ENCODE peak calls at places on chromosomes 16 and 17, in six cellular contexts. X is A549, D is H1, G is neural crest cell, P is endothelial cell, A is astrocyte of the spinal cord. Z is an unnamed sample.

GRCh38 chr16:12522334-12522733 is 281.4 kb downstream of the CPPED1 start:
- DNase-seq in D (no peak), A (no peak), X (no peak), P (no peak), G (no peak), Z (no peak)

GRCh38 chr17:17227608-17228520 is 9.1 kb downstream of the FLCN start:
- DNase-seq in A (no peak), X (no peak), G (no peak), D (no peak), P (no peak), Z (no peak)

GRCh38 chr17:64128787-64129514 is 993 bp downstream of the ERN1 start:
- DNase-seq in A (peak; percentile 28), P (no peak), X (peak; percentile 69), G (no peak), D (no peak), Z (peak; percentile 22)

GRCh38 chr17:34254651-34255380 is at the start of gene CCL2:
- DNase-seq in A (peak; percentile 71), P (peak; percentile 49), D (peak; percentile 56), X (peak; percentile 75), G (peak; percentile 28), Z (peak; percentile 78)

GRCh38 chr16:66918803-66919568 is at the start of gene CDH16:
- DNase-seq in A (no peak), G (no peak), D (no peak), P (no peak), X (no peak), Z (no peak)

GRCh38 chr16:88116121-88116900 is 165.1 kb downstream of the BANP start:
- DNase-seq in A (peak; percentile 41), X (no peak), D (no peak), G (no peak), P (no peak), Z (no peak)

GRCh38 chr16:64880994-64881393 is 240.9 kb downstream of the CDH11 start:
- DNase-seq in A (peak; percentile 76), D (no peak), X (no peak), P (no peak), G (no peak), Z (no peak)

GRCh38 chr17:74419862-74420492 is 11.9 kb upstream of the GPRC5C start:
- DNase-seq in X (no peak), P (no peak), G (no peak), A (no peak), D (no peak), Z (no peak)

GRCh38 chr16:6081320-6081976 is 983.9 kb upstream of the EEF2KMT start:
- DNase-seq in X (peak; percentile 7), D (peak; percentile 86), G (peak; percentile 48), P (peak; percentile 64), A (peak; percentile 14), Z (no peak)

GRCh38 chr16:68644715-68645493 is at the start of gene CDH3:
- DNase-seq in A (no peak), D (peak; percentile 93), G (peak; percentile 35), P (peak; percentile 32), X (no peak), Z (no peak)

DNA sequence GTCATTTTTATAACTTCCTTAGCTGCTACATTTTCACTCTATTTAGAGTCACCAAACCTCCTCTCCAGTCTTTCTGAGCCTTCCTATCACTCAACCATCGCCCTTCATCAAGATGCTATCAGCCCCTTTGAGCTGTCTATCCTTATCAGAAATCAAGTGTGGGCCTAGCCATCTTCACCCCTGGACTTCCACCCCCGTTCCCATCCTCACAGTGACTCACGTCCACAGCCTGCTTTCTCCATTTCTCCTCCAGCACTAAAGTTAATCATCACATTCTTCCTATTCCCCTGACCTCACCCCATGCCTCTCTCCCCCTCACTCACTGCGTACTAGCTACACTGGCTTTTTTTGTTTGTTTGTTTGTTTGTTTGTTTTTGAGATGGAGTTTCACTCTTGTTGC is 2.4 kb upstream of the TEKT3 start:
- DNase-seq in G (no peak), A (no peak), X (peak; percentile 31), D (no peak), P (no peak), Z (peak; percentile 58)
- TF ChIP-seq CTCF in G (no peak), A (no peak), X (no peak), D (no peak), P (no peak), Z (no peak)

GRCh38 chr17:41324180-41325075 is 8.9 kb upstream of the KRTAP17-1 start:
- DNase-seq in A (no peak), G (no peak), P (no peak), D (peak; percentile 61), X (peak; percentile 26), Z (no peak)
- TF ChIP-seq CTCF in A (peak; percentile 40), G (no peak), P (no peak), D (peak; percentile 69), X (peak; percentile 53), Z (peak; percentile 62)

GRCh38 chr17:78143214-78144145 is 2.7 kb upstream of the C17orf99 start:
- DNase-seq in D (no peak), P (no peak), A (no peak), X (no peak), G (no peak), Z (no peak)

GRCh38 chr17:78144736-78145641 is 1.2 kb upstream of the C17orf99 start:
- DNase-seq in D (no peak), G (no peak), X (no peak), P (no peak), A (no peak), Z (no peak)

GRCh38 chr17:78142113-78142861 is 3.9 kb upstream of the C17orf99 start:
- DNase-seq in G (no peak), P (no peak), X (peak; percentile 85), D (no peak), A (peak; percentile 55), Z (peak; percentile 34)

GRCh38 chr17:78146471-78146869 is 285 bp downstream of the C17orf99 start:
- DNase-seq in X (no peak), P (no peak), D (no peak), A (no peak), G (no peak), Z (no peak)

GRCh38 chr17:78144146-78144719 is 2.0 kb upstream of the C17orf99 start:
- DNase-seq in X (no peak), P (no peak), G (no peak), A (peak; percentile 79), D (no peak), Z (peak; percentile 45)
- TF ChIP-seq CTCF in X (peak; percentile 10), P (no peak), G (no peak), A (no peak), D (no peak), Z (no peak)

GRCh38 chr17:82914375-82914774 is 74.6 kb upstream of the ZNF750 start:
- DNase-seq in D (no peak), P (no peak), G (no peak), X (peak; percentile 54), A (no peak), Z (no peak)
- TF ChIP-seq CTCF in D (no peak), P (no peak), G (no peak), X (no peak), A (peak; percentile 23), Z (no peak)

Z was measured in HFFc6.